ENCODE peak calls at places on chromosomes 16 and 17, in seven cellular contexts. L, F, H, P, A, D and E are unnamed samples.

GRCh38 chr16:5070431-5071186 is 1.0 kb upstream of the ALG1 start:
- DNase-seq in L (no peak), P (no peak), H (no peak), F (no peak), A (no peak), D (no peak), E (no peak)

GRCh38 chr16:88779406-88780099 is 5.5 kb downstream of the PIEZO1 start:
- DNase-seq in P (no peak), L (no peak), A (peak; percentile 44), H (no peak), D (no peak), F (no peak), E (no peak)

GRCh38 chr17:40016692-40017000 is 1.4 kb downstream of the CSF3 start:
- DNase-seq in F (no peak), D (no peak), H (no peak), P (no peak), L (no peak), A (no peak), E (peak; percentile 59)

GRCh38 chr16:59748531-59748930 is 1014.4 kb upstream of the GOT2 start:
- DNase-seq in A (no peak), P (no peak), L (no peak), F (no peak), H (peak; percentile 2), D (no peak), E (no peak)

GRCh38 chr16:4319454-4319853 is 3.6 kb downstream of the GLIS2 start:
- DNase-seq in D (peak; percentile 76), H (no peak), F (no peak), A (no peak), L (peak; percentile 36), P (no peak), E (peak; percentile 83)

GRCh38 chr16:89557230-89557935 is 3.1 kb upstream of the RPL13 start:
- DNase-seq in A (peak; percentile 71), H (peak; percentile 65), F (peak; percentile 69), D (peak; percentile 79), P (peak; percentile 98), L (peak; percentile 59), E (peak; percentile 75)

GRCh38 chr17:30021708-30022317 is 80.4 kb downstream of the EFCAB5 start:
- DNase-seq in F (no peak), D (peak; percentile 10), A (peak; percentile 67), L (no peak), H (peak; percentile 24), P (peak; percentile 31), E (no peak)

GRCh38 chr16:78249832-78250231 is 150.4 kb downstream of the WWOX start:
- DNase-seq in D (no peak), L (no peak), H (no peak), A (no peak), F (no peak), P (no peak), E (no peak)

GRCh38 chr16:15907863-15908478 is 19.6 kb upstream of the CEP20 start:
- DNase-seq in A (no peak), D (peak; percentile 71), P (no peak), F (no peak), H (no peak), L (no peak), E (peak; percentile 10)